ENCODE peak calls at places on chromosome 7, in eight cellular contexts. T, Z, F, I, K, A, Y and H are unnamed samples.

GRCh38 chr7:39921505-39922250 is 28.4 kb upstream of the CDK13 start:
- DNase-seq in A (no peak), Z (no peak), Y (peak), K (no peak), T (no peak), F (no peak), I (no peak), H (no peak)

GRCh38 chr7:37194943-37195342 is 253.7 kb downstream of the ELMO1 start:
- DNase-seq in Y (no peak), A (no peak), F (no peak), K (no peak), T (no peak), I (no peak), Z (no peak), H (no peak)

GRCh38 chr7:40922316-40922670 is 780.6 kb downstream of the INHBA start:
- DNase-seq in Z (no peak), T (peak), Y (peak), I (no peak), F (no peak), A (no peak), K (peak), H (no peak)

GRCh38 chr7:1025747-1026581 is 18.4 kb upstream of the GPR146 start:
- DNase-seq in F (no peak), K (no peak), Y (no peak), I (no peak), A (no peak), T (no peak), Z (no peak), H (no peak)

GRCh38 chr7:89661876-89662275 is 492.4 kb upstream of the STEAP1 start:
- DNase-seq in Y (no peak), A (no peak), I (no peak), K (no peak), Z (no peak), F (no peak), T (no peak), H (no peak)

GRCh38 chr7:32479574-32480200 is 10.5 kb downstream of the LSM5 start:
- DNase-seq in I (no peak), Z (no peak), Y (peak), F (no peak), A (no peak), T (peak), K (peak), H (no peak)

GRCh38 chr7:14698239-14698638 is 204.3 kb downstream of the DGKB start:
- DNase-seq in T (peak), K (no peak), Y (peak), F (no peak), I (no peak), A (no peak), Z (no peak), H (no peak)

GRCh38 chr7:30162622-30163124 is 27.9 kb downstream of the MTURN start:
- DNase-seq in I (no peak), F (no peak), A (no peak), Z (peak), K (peak), Y (peak), T (peak), H (no peak)

GRCh38 chr7:50629238-50629901 is 64.2 kb upstream of the DDC start:
- DNase-seq in I (no peak), K (no peak), F (no peak), Z (no peak), A (no peak), Y (no peak), T (no peak), H (no peak)

GRCh38 chr7:79452495-79453265 is 787 bp downstream of the MAGI2 start:
- DNase-seq in Z (peak), Y (peak), F (no peak), K (peak), I (no peak), A (no peak), T (peak), H (no peak)

GRCh38 chr7:105580022-105580740 is 1.1 kb downstream of the EFCAB10 start:
- DNase-seq in T (peak), Z (no peak), A (no peak), F (no peak), K (no peak), I (no peak), Y (no peak), H (no peak)
- H3K4me3 ChIP-seq in T (no peak), Z (no peak), A (no peak), F (no peak), K (no peak), I (peak), Y (no peak), H (no peak)

GRCh38 chr7:19675816-19676215 is 33.0 kb downstream of the POLR1F start:
- DNase-seq in T (no peak), F (no peak), Z (no peak), A (no peak), Y (no peak), I (no peak), K (no peak), H (no peak)
- H3K4me3 ChIP-seq in T (no peak), F (no peak), Z (no peak), A (no peak), Y (no peak), I (no peak), K (no peak), H (no peak)

GRCh38 chr7:2518101-2518500 is 1.5 kb upstream of the LFNG start:
- DNase-seq in F (no peak), K (no peak), I (no peak), Y (no peak), T (no peak), Z (no peak), A (no peak), H (no peak)

GRCh38 chr7:2517678-2518077 is 1.9 kb upstream of the LFNG start:
- DNase-seq in Y (peak), K (peak), I (no peak), F (no peak), Z (no peak), T (no peak), A (no peak), H (no peak)

GRCh38 chr7:2519119-2519930 is at the start of gene LFNG:
- DNase-seq in I (no peak), A (peak), Y (peak), K (peak), F (peak), T (peak), Z (peak), H (no peak)

GRCh38 chr7:2520131-2520807 is 695 bp downstream of the LFNG start:
- DNase-seq in F (no peak), T (no peak), Z (no peak), A (no peak), K (no peak), Y (peak), I (no peak), H (no peak)

DNA sequence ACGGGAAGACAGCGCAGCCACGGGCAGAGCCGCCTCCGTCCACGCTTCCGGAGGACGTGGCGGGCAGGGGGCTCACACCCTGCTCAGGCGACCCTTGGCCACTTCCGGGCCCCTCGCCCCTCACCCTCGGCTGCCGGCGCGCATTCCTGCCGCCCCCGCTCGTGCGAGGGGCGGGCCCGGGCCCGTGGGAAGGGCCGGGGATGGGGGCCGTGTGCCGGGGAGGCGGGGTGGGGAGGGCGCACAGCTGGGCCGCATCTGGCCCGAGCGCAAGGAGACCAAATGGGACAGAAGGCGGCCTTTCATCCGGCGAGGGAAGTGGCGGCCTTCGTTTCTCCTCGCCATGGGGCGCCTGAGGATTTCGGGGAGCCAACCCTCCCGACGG is 846 bp upstream of the LFNG start:
- DNase-seq in F (no peak), T (no peak), Y (peak), A (no peak), K (no peak), I (no peak), Z (no peak), H (no peak)
- H3K4me3 ChIP-seq in F (peak), T (peak), Y (peak), A (peak), K (no peak), I (peak), Z (no peak), H (peak)

GRCh38 chr7:84638339-84638697 is 443.7 kb upstream of the SEMA3A start:
- DNase-seq in T (no peak), Y (peak), F (no peak), Z (no peak), K (no peak), I (no peak), A (no peak), H (no peak)

GRCh38 chr7:84642611-84643010 is 448.0 kb upstream of the SEMA3A start:
- DNase-seq in A (no peak), F (no peak), Y (no peak), I (no peak), Z (no peak), K (no peak), T (no peak), H (no peak)

GRCh38 chr7:84640637-84641036 is 446.0 kb upstream of the SEMA3A start:
- DNase-seq in A (no peak), T (no peak), Z (no peak), Y (no peak), I (no peak), F (no peak), K (no peak), H (no peak)

GRCh38 chr7:84631913-84632312 is 437.3 kb upstream of the SEMA3A start:
- DNase-seq in A (no peak), T (no peak), F (no peak), I (no peak), K (no peak), Z (no peak), Y (no peak), H (no peak)

GRCh38 chr7:84637568-84638338 is 443.2 kb upstream of the SEMA3A start:
- DNase-seq in K (peak), T (peak), I (peak), Z (peak), A (no peak), F (no peak), Y (peak), H (no peak)
- H3K4me3 ChIP-seq in K (no peak), T (no peak), I (no peak), Z (no peak), A (no peak), F (no peak), Y (no peak), H (no peak)

DNA sequence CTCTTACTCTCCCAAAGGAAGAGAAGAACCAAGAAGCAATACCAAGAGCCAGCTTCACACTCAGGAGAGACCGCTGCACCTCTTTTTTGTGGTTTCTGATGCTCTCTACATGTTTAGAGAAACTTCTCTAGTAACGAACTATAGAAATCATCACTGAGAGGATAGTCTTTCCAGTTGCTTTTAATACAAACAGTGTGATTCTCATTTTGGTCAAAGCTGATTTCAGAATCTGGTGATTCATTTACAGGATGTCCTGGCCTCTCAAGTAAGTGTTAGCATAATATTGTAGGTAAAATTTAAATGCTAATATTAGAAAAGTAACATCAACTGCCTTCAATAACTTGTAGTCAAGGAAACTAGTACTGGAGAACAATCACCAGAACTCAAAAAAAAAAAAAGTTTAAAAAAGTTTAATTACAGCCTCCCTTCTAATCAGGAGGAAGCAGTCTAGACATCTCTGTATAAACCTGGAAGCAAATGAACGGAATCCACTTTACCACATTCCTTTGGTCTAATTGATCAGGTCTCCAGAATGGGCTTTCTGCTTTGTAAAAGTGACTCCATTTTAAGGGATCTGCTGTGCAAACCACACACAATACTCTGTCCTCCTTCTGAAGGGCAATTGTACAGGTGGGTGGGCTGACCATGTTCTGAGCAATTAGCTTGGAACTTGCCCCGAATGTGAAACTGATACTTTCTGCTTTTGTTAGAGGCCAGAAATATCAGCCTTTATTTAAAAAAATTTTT is 3.0 kb downstream of the LAMB1 start:
- DNase-seq in K (peak), F (no peak), Y (peak), I (no peak), Z (peak), T (no peak), A (no peak), H (no peak)
- H3K4me3 ChIP-seq in K (no peak), F (no peak), Y (peak), I (peak), Z (peak), T (no peak), A (no peak), H (peak)

DNA sequence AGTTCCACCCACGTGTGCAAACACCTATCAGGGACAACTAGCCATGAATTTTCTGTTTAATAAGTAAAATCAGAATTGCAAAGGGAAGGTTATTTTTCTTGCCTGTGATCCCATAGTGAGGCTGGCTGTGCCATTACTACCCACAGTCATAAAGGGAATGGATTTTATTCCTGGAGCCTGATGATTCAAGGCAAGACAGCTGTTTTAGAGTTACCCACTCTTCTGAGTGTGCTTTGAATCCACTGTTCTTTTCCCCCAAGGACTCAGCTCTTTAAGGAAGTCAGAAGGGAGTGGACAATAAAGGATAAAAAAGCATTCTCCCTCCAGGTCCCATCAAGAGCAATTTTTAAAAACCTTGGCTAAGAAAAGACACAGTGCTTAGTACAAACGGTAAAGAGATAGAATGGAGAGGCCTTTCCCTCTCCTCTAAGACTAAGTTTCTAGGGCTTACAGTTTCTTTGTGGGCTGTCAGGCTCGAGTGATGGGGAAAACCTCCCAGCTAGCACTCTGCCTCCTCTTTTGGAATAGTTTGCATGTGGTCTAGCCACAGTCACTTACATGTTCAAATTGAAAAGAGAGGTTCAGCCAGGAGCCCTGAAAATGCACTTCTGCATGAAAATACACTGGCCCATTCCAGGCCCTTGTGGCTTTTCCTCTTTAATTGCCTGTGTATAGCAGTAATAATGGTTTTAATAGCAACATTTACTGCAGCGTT is 5.1 kb upstream of the LRRC4 start:
- DNase-seq in Y (no peak), K (no peak), A (no peak), T (no peak), I (no peak), Z (no peak), F (no peak), H (no peak)
- H3K4me3 ChIP-seq in Y (no peak), K (no peak), A (no peak), T (no peak), I (no peak), Z (no peak), F (no peak), H (no peak)

GRCh38 chr7:17523813-17524741 is 225.6 kb downstream of the AHR start:
- DNase-seq in F (no peak), Y (peak), T (peak), I (peak), Z (peak), K (peak), A (no peak), H (no peak)
- H3K4me3 ChIP-seq in F (no peak), Y (peak), T (no peak), I (no peak), Z (no peak), K (no peak), A (no peak), H (no peak)

GRCh38 chr7:76292206-76292573 is 10.3 kb upstream of the HSPB1 start:
- DNase-seq in I (no peak), T (peak), K (no peak), F (no peak), Y (peak), Z (no peak), A (no peak), H (no peak)
- H3K4me3 ChIP-seq in I (peak), T (no peak), K (no peak), F (no peak), Y (peak), Z (peak), A (no peak), H (peak)

DNA sequence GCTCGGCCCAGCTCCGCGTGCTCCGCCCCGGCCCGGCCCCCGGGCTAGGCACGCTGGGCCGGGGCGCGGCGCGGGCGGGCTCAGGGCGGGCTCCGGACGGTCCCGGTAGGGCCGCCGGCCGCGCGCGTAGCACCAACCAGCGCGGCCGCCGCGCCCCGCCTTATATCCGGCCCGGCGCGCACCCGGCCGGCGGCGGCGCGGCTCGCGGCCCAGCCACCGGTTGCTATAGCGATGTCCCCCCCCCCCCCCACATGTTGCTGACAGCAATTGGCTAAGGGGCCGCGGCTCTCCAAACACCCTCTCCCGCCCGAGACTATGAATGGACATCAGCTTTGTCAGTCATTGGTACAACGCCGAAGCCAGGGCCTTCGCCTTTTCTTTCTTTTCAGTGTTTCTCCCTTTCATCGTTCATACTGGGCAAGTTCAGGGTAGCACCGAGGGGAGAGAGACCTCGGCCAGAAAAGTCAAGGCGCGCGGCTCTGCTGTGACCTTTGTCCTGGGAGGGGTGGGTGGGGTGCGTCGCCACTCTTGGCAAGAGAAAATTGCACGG is 354.1 kb downstream of the DNAJB6 start:
- DNase-seq in K (no peak), Y (peak), F (no peak), T (peak), A (no peak), I (no peak), Z (peak), H (no peak)
- H3K4me3 ChIP-seq in K (no peak), Y (no peak), F (no peak), T (no peak), A (peak), I (peak), Z (peak), H (peak)

GRCh38 chr7:148156248-148156647 is 434.3 kb upstream of the C7orf33 start:
- DNase-seq in A (no peak), F (no peak), Y (peak), T (no peak), I (no peak), K (peak), Z (no peak), H (no peak)

GRCh38 chr7:148151778-148152177 is 438.8 kb upstream of the C7orf33 start:
- DNase-seq in Y (no peak), F (no peak), Z (no peak), A (no peak), K (no peak), T (no peak), I (no peak), H (no peak)

GRCh38 chr7:148149730-148150129 is 440.8 kb upstream of the C7orf33 start:
- DNase-seq in K (no peak), Y (no peak), T (no peak), I (no peak), Z (no peak), F (no peak), A (no peak), H (no peak)

GRCh38 chr7:148155826-148156225 is 434.7 kb upstream of the C7orf33 start:
- DNase-seq in Z (no peak), I (no peak), A (no peak), F (no peak), T (no peak), Y (no peak), K (no peak), H (no peak)

GRCh38 chr7:148153611-148154010 is 437.0 kb upstream of the C7orf33 start:
- DNase-seq in K (no peak), Z (no peak), T (no peak), F (no peak), Y (no peak), A (no peak), I (no peak), H (no peak)
- H3K4me3 ChIP-seq in K (no peak), Z (no peak), T (no peak), F (no peak), Y (no peak), A (no peak), I (no peak), H (no peak)